ENCODE peak calls at places on chromosomes 6 and 20, in six cellular contexts. One of them, this sample, is unnamed.

GRCh38 chr6:6659600-6660327 is 71.2 kb downstream of the LY86 start:
- DNase-seq in IMR-90: no peak
- DNase-seq in Calu3: no peak
- DNase-seq in heart left ventricle: peak; percentile 55
- DNase-seq in right lobe of liver: no peak
- DNase-seq in mesothelial cell of epicardium: no peak
- DNase-seq in this sample: no peak

GRCh38 chr20:34024733-34025351 is 31.1 kb downstream of the RALY start:
- DNase-seq in right lobe of liver: peak; percentile 56
- DNase-seq in heart left ventricle: no peak
- DNase-seq in mesothelial cell of epicardium: no peak
- DNase-seq in IMR-90: no peak
- DNase-seq in Calu3: no peak
- DNase-seq in this sample: no peak

GRCh38 chr6:89260832-89261231 is 43.7 kb upstream of the GABRR1 start:
- DNase-seq in heart left ventricle: no peak
- DNase-seq in IMR-90: no peak
- DNase-seq in mesothelial cell of epicardium: no peak
- DNase-seq in Calu3: no peak
- DNase-seq in right lobe of liver: no peak
- DNase-seq in this sample: no peak

GRCh38 chr6:133977983-133978895 is 25.2 kb downstream of the TBPL1 start:
- DNase-seq in IMR-90: peak; percentile 86
- DNase-seq in Calu3: no peak
- DNase-seq in heart left ventricle: no peak
- DNase-seq in right lobe of liver: no peak
- DNase-seq in mesothelial cell of epicardium: no peak
- DNase-seq in this sample: no peak

GRCh38 chr20:33072362-33072761 is 7.1 kb upstream of the BPIFB4 start:
- DNase-seq in mesothelial cell of epicardium: no peak
- DNase-seq in Calu3: no peak
- DNase-seq in heart left ventricle: no peak
- DNase-seq in IMR-90: no peak
- DNase-seq in right lobe of liver: no peak
- DNase-seq in this sample: no peak

GRCh38 chr6:89729818-89730217 is 89.8 kb downstream of the MDN1 start:
- DNase-seq in heart left ventricle: no peak
- DNase-seq in mesothelial cell of epicardium: no peak
- DNase-seq in Calu3: no peak
- DNase-seq in right lobe of liver: no peak
- DNase-seq in IMR-90: no peak
- DNase-seq in this sample: no peak

GRCh38 chr6:1279065-1279464 is 32.8 kb upstream of the FOXQ1 start:
- DNase-seq in mesothelial cell of epicardium: no peak
- DNase-seq in Calu3: no peak
- DNase-seq in heart left ventricle: no peak
- DNase-seq in IMR-90: no peak
- DNase-seq in right lobe of liver: no peak
- DNase-seq in this sample: no peak

GRCh38 chr6:43014434-43014909 is 423 bp downstream of the KLHDC3 start:
- DNase-seq in mesothelial cell of epicardium: no peak
- DNase-seq in IMR-90: peak; percentile 45
- DNase-seq in heart left ventricle: no peak
- DNase-seq in right lobe of liver: no peak
- DNase-seq in Calu3: no peak
- DNase-seq in this sample: no peak

GRCh38 chr6:90284236-90284744 is 12.4 kb downstream of the BACH2 start:
- DNase-seq in mesothelial cell of epicardium: no peak
- DNase-seq in right lobe of liver: no peak
- DNase-seq in Calu3: peak; percentile 61
- DNase-seq in IMR-90: peak; percentile 95
- DNase-seq in heart left ventricle: no peak
- DNase-seq in this sample: peak; percentile 82

GRCh38 chr6:50706575-50706974 is 6.8 kb upstream of the TFAP2D start:
- DNase-seq in heart left ventricle: no peak
- DNase-seq in mesothelial cell of epicardium: no peak
- DNase-seq in Calu3: no peak
- DNase-seq in IMR-90: no peak
- DNase-seq in right lobe of liver: no peak
- DNase-seq in this sample: no peak

GRCh38 chr6:119390276-119390793 is 40.8 kb upstream of the MAN1A1 start:
- DNase-seq in IMR-90: no peak
- DNase-seq in heart left ventricle: no peak
- DNase-seq in right lobe of liver: no peak
- DNase-seq in Calu3: no peak
- DNase-seq in mesothelial cell of epicardium: no peak
- DNase-seq in this sample: no peak

GRCh38 chr20:15930324-15931305 is 642.6 kb downstream of the KIF16B start:
- DNase-seq in Calu3: no peak
- DNase-seq in mesothelial cell of epicardium: no peak
- DNase-seq in right lobe of liver: no peak
- DNase-seq in IMR-90: peak; percentile 39
- DNase-seq in heart left ventricle: no peak
- DNase-seq in this sample: no peak

GRCh38 chr20:19349879-19350278 is 137.4 kb downstream of the SLC24A3 start:
- DNase-seq in Calu3: no peak
- DNase-seq in right lobe of liver: no peak
- DNase-seq in mesothelial cell of epicardium: no peak
- DNase-seq in heart left ventricle: no peak
- DNase-seq in IMR-90: no peak
- DNase-seq in this sample: no peak

DNA sequence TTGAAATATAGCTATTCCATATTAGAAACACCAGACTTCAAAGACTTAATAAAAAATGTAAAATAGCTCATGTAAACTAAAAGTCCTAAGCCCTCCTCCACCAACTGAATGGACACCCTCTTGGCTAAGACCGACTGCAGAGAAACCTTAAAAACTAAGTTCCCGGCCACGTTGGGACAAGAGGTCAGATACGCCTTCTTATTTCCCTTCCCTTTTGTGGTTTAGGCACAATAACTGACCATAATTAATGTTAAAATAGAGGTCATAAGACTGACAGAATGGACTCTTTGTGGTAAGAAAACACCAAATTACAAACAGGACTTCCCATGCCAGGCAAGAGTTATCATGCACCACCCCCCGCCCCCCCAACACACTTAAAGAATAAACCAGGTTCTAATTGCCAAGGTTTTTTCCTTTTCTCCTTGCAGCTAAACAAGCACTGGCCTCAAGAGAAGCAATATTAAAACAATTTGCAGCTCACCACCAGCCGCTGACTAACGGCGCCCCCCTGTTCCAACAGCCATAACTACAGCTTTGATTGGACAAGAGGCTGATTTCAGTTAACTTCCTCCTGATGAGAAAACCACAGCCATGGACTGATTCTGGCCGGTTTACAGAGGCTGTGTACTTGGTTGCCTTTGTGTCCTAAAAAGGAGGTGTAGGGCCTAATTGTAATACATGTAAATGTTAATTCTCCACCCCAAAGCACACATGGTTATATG is 10.7 kb upstream of the LAMP5 start:
- DNase-seq in heart left ventricle: no peak
- DNase-seq in right lobe of liver: no peak
- DNase-seq in Calu3: no peak
- DNase-seq in IMR-90: peak; percentile 45
- DNase-seq in mesothelial cell of epicardium: no peak
- DNase-seq in this sample: no peak
- TF ChIP-seq CTCF in heart left ventricle: peak; percentile 19
- TF ChIP-seq CTCF in right lobe of liver: no peak
- TF ChIP-seq CTCF in Calu3: no peak
- TF ChIP-seq CTCF in IMR-90: peak; percentile 17
- TF ChIP-seq CTCF in mesothelial cell of epicardium: no peak
- TF ChIP-seq CTCF in this sample: no peak

GRCh38 chr20:44247676-44248419 is 740 bp downstream of the GDAP1L1 start:
- DNase-seq in IMR-90: peak; percentile 15
- DNase-seq in heart left ventricle: no peak
- DNase-seq in mesothelial cell of epicardium: peak; percentile 54
- DNase-seq in Calu3: peak; percentile 68
- DNase-seq in right lobe of liver: no peak
- DNase-seq in this sample: peak; percentile 44
- TF ChIP-seq CTCF in IMR-90: peak; percentile 34
- TF ChIP-seq CTCF in heart left ventricle: peak; percentile 54
- TF ChIP-seq CTCF in mesothelial cell of epicardium: peak; percentile 41
- TF ChIP-seq CTCF in Calu3: peak; percentile 75
- TF ChIP-seq CTCF in right lobe of liver: peak; percentile 4
- TF ChIP-seq CTCF in this sample: peak; percentile 39

DNA sequence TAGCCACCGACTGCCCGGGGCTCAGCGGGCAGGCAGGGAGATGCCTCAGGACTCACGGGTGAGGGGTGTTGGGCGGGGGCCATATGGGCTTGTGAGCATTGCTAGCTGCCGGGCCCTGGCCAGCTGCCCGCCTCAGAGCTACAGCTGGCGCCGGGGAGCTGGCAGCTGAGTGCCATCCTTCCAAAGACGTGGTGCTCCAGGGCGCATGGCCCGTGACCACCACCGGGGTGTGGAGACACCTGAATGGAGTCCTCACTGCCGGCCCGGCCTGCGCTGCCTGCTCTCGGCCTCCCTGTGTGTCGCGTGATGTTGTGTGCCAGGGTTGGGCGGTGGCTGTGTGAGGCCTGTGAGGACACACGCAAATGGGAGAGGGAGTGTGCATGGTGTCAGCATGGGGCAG is 10.6 kb upstream of the RBBP8NL start:
- DNase-seq in mesothelial cell of epicardium: no peak
- DNase-seq in IMR-90: no peak
- DNase-seq in right lobe of liver: no peak
- DNase-seq in heart left ventricle: no peak
- DNase-seq in Calu3: no peak
- DNase-seq in this sample: no peak
- TF ChIP-seq CTCF in mesothelial cell of epicardium: no peak
- TF ChIP-seq CTCF in IMR-90: no peak
- TF ChIP-seq CTCF in right lobe of liver: no peak
- TF ChIP-seq CTCF in heart left ventricle: no peak
- TF ChIP-seq CTCF in Calu3: no peak
- TF ChIP-seq CTCF in this sample: no peak

DNA sequence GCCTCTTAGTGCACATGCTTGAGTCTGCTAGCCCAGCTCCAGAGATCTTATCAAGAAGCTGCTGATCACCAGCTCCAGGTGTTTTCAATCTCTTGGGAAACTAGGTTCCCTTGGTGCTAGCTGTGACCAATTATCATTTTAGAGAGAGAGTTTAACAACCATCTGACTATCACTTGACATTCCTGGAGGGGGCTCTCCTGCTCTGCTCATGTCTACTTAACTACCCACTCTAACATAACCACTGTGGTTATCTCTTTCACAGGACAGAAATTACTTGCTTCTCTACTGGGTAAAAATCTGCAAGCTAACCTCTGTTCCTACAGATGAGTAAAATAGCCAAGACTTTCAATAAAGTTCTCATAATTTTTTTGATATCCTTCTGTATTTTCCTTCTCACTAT is 823.4 kb upstream of the GJE1 start:
- DNase-seq in right lobe of liver: no peak
- DNase-seq in Calu3: no peak
- DNase-seq in mesothelial cell of epicardium: no peak
- DNase-seq in heart left ventricle: no peak
- DNase-seq in IMR-90: no peak
- DNase-seq in this sample: no peak
- TF ChIP-seq CTCF in right lobe of liver: no peak
- TF ChIP-seq CTCF in Calu3: no peak
- TF ChIP-seq CTCF in mesothelial cell of epicardium: no peak
- TF ChIP-seq CTCF in heart left ventricle: peak; percentile 27
- TF ChIP-seq CTCF in IMR-90: no peak
- TF ChIP-seq CTCF in this sample: no peak

DNA sequence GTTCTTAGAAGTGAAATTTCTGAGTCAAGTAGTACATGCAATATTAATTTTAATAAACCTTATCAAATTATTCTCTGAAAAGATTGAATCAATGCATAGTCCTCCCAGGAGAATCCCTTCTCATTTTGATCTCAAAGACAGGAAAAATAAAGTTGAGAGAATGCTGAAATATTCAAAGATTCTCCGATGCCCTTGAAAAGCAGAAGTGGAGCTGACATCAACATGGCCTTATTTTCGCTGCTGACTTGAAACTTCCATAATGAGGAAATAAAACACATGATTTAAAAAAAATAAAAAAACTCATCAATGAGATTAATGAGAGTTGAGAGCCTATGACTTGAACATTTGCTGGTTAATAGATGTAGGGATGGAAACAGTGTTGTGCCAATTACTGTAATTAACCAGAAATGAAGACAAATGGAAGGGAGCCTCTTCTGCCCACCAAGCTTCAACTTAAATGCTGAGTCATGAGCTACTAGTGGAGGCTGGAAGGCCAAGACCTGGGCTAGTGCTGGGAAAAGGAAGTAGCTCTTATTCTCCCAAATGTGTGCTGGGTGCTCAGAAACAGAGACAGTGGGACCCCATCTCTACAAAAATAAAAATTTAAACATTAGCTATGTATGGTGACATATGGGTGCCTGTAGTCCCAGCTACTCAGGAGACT is 139.9 kb downstream of the BFSP1 start:
- DNase-seq in mesothelial cell of epicardium: no peak
- DNase-seq in heart left ventricle: no peak
- DNase-seq in Calu3: no peak
- DNase-seq in IMR-90: no peak
- DNase-seq in right lobe of liver: no peak
- DNase-seq in this sample: no peak
- TF ChIP-seq CTCF in mesothelial cell of epicardium: no peak
- TF ChIP-seq CTCF in heart left ventricle: no peak
- TF ChIP-seq CTCF in Calu3: no peak
- TF ChIP-seq CTCF in IMR-90: no peak
- TF ChIP-seq CTCF in right lobe of liver: no peak
- TF ChIP-seq CTCF in this sample: no peak